ENCODE peak calls at places on chromosomes 6 and 20, in four cellular contexts. D is neural progenitor cell, J is astrocyte, H is neuronal stem cell. B is an unnamed sample.

GRCh38 chr6:151285121-151285520 is 45.4 kb downstream of the AKAP12 start:
- DNase-seq in D (no peak), J (peak), H (no peak), B (peak)

GRCh38 chr6:131182991-131183425 is 47.7 kb downstream of the AKAP7 start:
- DNase-seq in D (peak), J (no peak), H (peak), B (peak)

GRCh38 chr6:29671026-29671425 is 9.9 kb downstream of the ZFP57 start:
- DNase-seq in D (no peak), J (no peak), H (no peak), B (no peak)

GRCh38 chr6:144286503-144287393 is 1.6 kb downstream of the UTRN start:
- DNase-seq in D (peak), J (peak), H (peak), B (peak)

GRCh38 chr6:111585969-111586315 is 19.7 kb downstream of the TRAF3IP2 start:
- DNase-seq in D (no peak), J (no peak), H (no peak), B (peak)

GRCh38 chr20:32626859-32627636 is 41.9 kb upstream of the NOL4L start:
- DNase-seq in D (no peak), J (no peak), H (no peak), B (no peak)

GRCh38 chr6:34544776-34545471 is 11.2 kb downstream of the SPDEF start:
- DNase-seq in D (no peak), J (no peak), H (no peak), B (no peak)

GRCh38 chr6:163525926-163526325 is 111.4 kb downstream of the QKI start:
- DNase-seq in D (no peak), J (peak), H (no peak), B (no peak)

GRCh38 chr6:138752017-138752416 is 21.6 kb upstream of the CCDC28A start:
- DNase-seq in D (peak), J (no peak), H (no peak), B (no peak)

GRCh38 chr6:161444966-161445799 is 171.3 kb upstream of the AGPAT4 start:
- DNase-seq in D (no peak), J (peak), H (no peak), B (peak)

GRCh38 chr20:44532248-44532980 is 10.5 kb upstream of the SERINC3 start:
- DNase-seq in D (peak), J (no peak), H (no peak), B (no peak)

GRCh38 chr6:111925296-111925695 is 52.0 kb upstream of the FYN start:
- DNase-seq in D (no peak), J (peak), H (no peak), B (peak)

GRCh38 chr6:7615611-7616383 is 25.8 kb downstream of the SNRNP48 start:
- DNase-seq in D (peak), J (peak), H (peak), B (peak)

GRCh38 chr20:49545572-49545971 is 22.4 kb downstream of the PTGIS start:
- DNase-seq in D (no peak), J (no peak), H (no peak), B (no peak)

GRCh38 chr6:153001767-153002612 is 519 bp downstream of the MTRF1L start:
- DNase-seq in D (peak), J (no peak), H (no peak), B (peak)

GRCh38 chr6:96016781-96017180 is 1.0 kb downstream of the FUT9 start:
- DNase-seq in D (no peak), J (no peak), H (no peak), B (no peak)

GRCh38 chr20:44324343-44324742 is 12.5 kb upstream of the R3HDML start:
- DNase-seq in D (peak), J (no peak), H (no peak), B (no peak)

GRCh38 chr6:109705258-109705657 is 14.2 kb downstream of the FIG4 start:
- DNase-seq in D (peak), J (peak), H (peak), B (peak)

GRCh38 chr6:91483415-91483814 is 896.5 kb upstream of the MAP3K7 start:
- DNase-seq in D (no peak), J (no peak), H (no peak), B (no peak)
- H2AFZ ChIP-seq in D (no peak), J (no peak), H (no peak), B (no peak)

GRCh38 chr6:53717571-53717970 is 52.0 kb upstream of the KLHL31 start:
- DNase-seq in D (no peak), J (no peak), H (no peak), B (no peak)

GRCh38 chr6:53714888-53715287 is 49.3 kb upstream of the KLHL31 start:
- DNase-seq in D (no peak), J (no peak), H (no peak), B (no peak)

GRCh38 chr6:53721766-53722165 is 56.2 kb upstream of the KLHL31 start:
- DNase-seq in D (no peak), J (no peak), H (no peak), B (no peak)

GRCh38 chr6:53715434-53715833 is 49.9 kb upstream of the KLHL31 start:
- DNase-seq in D (no peak), J (no peak), H (no peak), B (no peak)

GRCh38 chr6:53718597-53719460 is 53.3 kb upstream of the KLHL31 start:
- DNase-seq in D (peak), J (peak), H (peak), B (peak)
- H2AFZ ChIP-seq in D (no peak), J (no peak), H (no peak), B (no peak)

GRCh38 chr6:89323461-89324098 is 8.5 kb upstream of the GABRR2 start:
- DNase-seq in D (no peak), J (no peak), H (no peak), B (peak)
- H2AFZ ChIP-seq in D (no peak), J (no peak), H (no peak), B (no peak)

GRCh38 chr6:26472549-26473245 is 14.9 kb downstream of the BTN2A1 start:
- DNase-seq in D (no peak), J (no peak), H (no peak), B (no peak)
- H2AFZ ChIP-seq in D (no peak), J (peak), H (no peak), B (no peak)

GRCh38 chr6:84330325-84330724 is 102.9 kb upstream of the CEP162 start:
- DNase-seq in D (no peak), J (no peak), H (no peak), B (no peak)

GRCh38 chr6:84333827-84334226 is 106.4 kb upstream of the CEP162 start:
- DNase-seq in D (no peak), J (no peak), H (no peak), B (no peak)

GRCh38 chr6:84332139-84333034 is 104.9 kb upstream of the CEP162 start:
- DNase-seq in D (no peak), J (no peak), H (no peak), B (no peak)

GRCh38 chr6:84329077-84329476 is 101.6 kb upstream of the CEP162 start:
- DNase-seq in D (no peak), J (no peak), H (no peak), B (no peak)
- H2AFZ ChIP-seq in D (no peak), J (no peak), H (no peak), B (no peak)

DNA sequence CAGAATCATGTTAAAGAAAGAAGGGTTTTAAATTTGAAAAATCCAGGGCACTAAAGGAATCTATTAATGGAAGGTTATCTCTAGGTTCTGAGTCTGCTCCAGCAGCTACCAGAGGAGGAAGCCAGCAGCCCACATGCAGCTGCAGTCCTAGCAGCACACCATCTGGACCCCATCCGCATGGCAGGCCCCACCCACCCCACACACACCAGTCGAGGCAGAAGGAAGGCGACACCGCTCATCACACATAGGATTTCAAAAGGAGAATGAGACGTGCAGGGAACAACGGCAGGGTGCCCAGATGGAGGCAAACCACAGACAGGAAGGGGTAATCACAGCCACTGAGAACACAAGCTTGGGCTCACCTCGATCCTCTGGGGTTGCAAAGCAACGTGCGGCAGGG is 78.9 kb downstream of the GINS1 start:
- DNase-seq in D (no peak), J (no peak), H (no peak), B (peak)
- H2AFZ ChIP-seq in D (no peak), J (no peak), H (no peak), B (no peak)

GRCh38 chr20:35286899-35287508 is 2.4 kb upstream of the EIF6 start:
- DNase-seq in D (no peak), J (no peak), H (no peak), B (no peak)

GRCh38 chr20:35287509-35288324 is 3.1 kb upstream of the EIF6 start:
- DNase-seq in D (no peak), J (no peak), H (no peak), B (no peak)

GRCh38 chr20:35284992-35285805 is 627 bp upstream of the EIF6 start:
- DNase-seq in D (no peak), J (no peak), H (no peak), B (no peak)

GRCh38 chr20:35285806-35286076 is 1.2 kb upstream of the EIF6 start:
- DNase-seq in D (no peak), J (no peak), H (no peak), B (no peak)

GRCh38 chr20:35286077-35286898 is 1.7 kb upstream of the EIF6 start:
- DNase-seq in D (no peak), J (no peak), H (no peak), B (no peak)
- H2AFZ ChIP-seq in D (no peak), J (no peak), H (no peak), B (no peak)

GRCh38 chr6:38209291-38209865 is 389.9 kb downstream of the ZFAND3 start:
- DNase-seq in D (no peak), J (peak), H (no peak), B (peak)
- H2AFZ ChIP-seq in D (no peak), J (no peak), H (no peak), B (no peak)

GRCh38 chr20:51350941-51351631 is 191.4 kb downstream of the NFATC2 start:
- DNase-seq in D (no peak), J (peak), H (no peak), B (peak)

GRCh38 chr20:51347871-51348270 is 194.6 kb downstream of the NFATC2 start:
- DNase-seq in D (no peak), J (no peak), H (no peak), B (no peak)

GRCh38 chr20:51348866-51349265 is 193.7 kb downstream of the NFATC2 start:
- DNase-seq in D (no peak), J (no peak), H (no peak), B (no peak)

GRCh38 chr20:51345601-51346101 is 196.9 kb downstream of the NFATC2 start:
- DNase-seq in D (no peak), J (peak), H (no peak), B (peak)

GRCh38 chr20:51346686-51347485 is 195.6 kb downstream of the NFATC2 start:
- DNase-seq in D (no peak), J (peak), H (no peak), B (peak)
- H2AFZ ChIP-seq in D (no peak), J (no peak), H (no peak), B (no peak)

B was measured in fibroblast of lung.